ENCODE peak calls at places on chromosomes 2 and 18, in ten cellular contexts. L is H9, C is anterior cingulate cortex, B is fibroblast of the aortic adventitia, H is ecto neural progenitor cell, Q is psoas muscle, N is OCI-LY7, R is BJ, S is AG10803, Y is NCI-H69. X is an unnamed sample.

GRCh38 chr18:13566941-13567762 is 159.2 kb downstream of the FAM210A start:
- DNase-seq in C (peak; percentile 67), B (no peak), H (no peak), R (no peak), S (no peak), Y (no peak), L (no peak), N (peak; percentile 76), Q (peak; percentile 44), X (peak; percentile 77)

GRCh38 chr2:195674491-195675226 is 17.6 kb downstream of the SLC39A10 start:
- DNase-seq in R (no peak), B (peak; percentile 18), Q (no peak), N (no peak), Y (no peak), S (peak; percentile 9), H (no peak), L (no peak), C (no peak), X (no peak)

GRCh38 chr18:77148289-77148688 is 15.7 kb upstream of the MBP start:
- DNase-seq in B (no peak), C (no peak), N (no peak), H (no peak), R (no peak), S (no peak), L (no peak), Q (no peak), Y (no peak), X (no peak)

GRCh38 chr2:96534131-96534530 is 2.4 kb upstream of the ARID5A start:
- DNase-seq in L (no peak), S (no peak), B (peak; percentile 47), Y (no peak), C (no peak), Q (no peak), N (no peak), H (no peak), R (no peak), X (no peak)

GRCh38 chr2:218060122-218060521 is 8.9 kb upstream of the RUFY4 start:
- DNase-seq in B (no peak), L (no peak), C (no peak), R (no peak), S (no peak), Q (no peak), H (no peak), Y (no peak), N (no peak), X (no peak)

GRCh38 chr18:22839488-22839930 is 93.6 kb upstream of the RBBP8 start:
- DNase-seq in R (no peak), H (no peak), Y (no peak), C (no peak), L (no peak), N (no peak), B (no peak), S (no peak), Q (no peak), X (no peak)

GRCh38 chr2:10892316-10892715 is 19.4 kb upstream of the KCNF1 start:
- DNase-seq in H (no peak), N (no peak), Y (no peak), C (no peak), S (no peak), L (no peak), Q (no peak), R (no peak), B (no peak), X (no peak)

GRCh38 chr2:237075749-237076599 is 9.7 kb upstream of the COPS8 start:
- DNase-seq in Q (no peak), S (no peak), N (no peak), L (no peak), Y (peak; percentile 2), R (no peak), B (no peak), H (no peak), C (no peak), X (no peak)

GRCh38 chr2:238231809-238232208 is 8.0 kb downstream of the HES6 start:
- DNase-seq in L (no peak), C (no peak), Y (no peak), S (no peak), H (peak; percentile 36), B (no peak), N (no peak), Q (no peak), R (no peak), X (no peak)

GRCh38 chr18:34867520-34867919 is 157.4 kb downstream of the DTNA start:
- DNase-seq in C (no peak), N (peak; percentile 10), L (peak; percentile 73), Y (peak; percentile 99), B (peak; percentile 32), H (peak; percentile 65), R (no peak), Q (no peak), S (no peak), X (no peak)

GRCh38 chr2:191316246-191316645 is 71.0 kb downstream of the MYO1B start:
- DNase-seq in B (peak; percentile 44), Q (no peak), Y (no peak), R (no peak), S (peak; percentile 81), L (no peak), C (no peak), H (no peak), N (no peak), X (no peak)